ENCODE peak calls at places on chromosomes 13 and 19, in five cellular contexts. O is endothelial cell, C is lung, B is fibroblast of the aortic adventitia, R is cardiac muscle cell. P is an unnamed sample.
A peak's percentile ranks its signal among the peaks of the same experiment; 100 is the strongest.

GRCh38 chr19:1747285-1748114 is 5.8 kb upstream of the ONECUT3 start:
- DNase-seq in O (no peak), C (no peak), B (peak; percentile 89), R (peak; percentile 89), P (no peak)

GRCh38 chr19:51071006-51071405 is 6.1 kb upstream of the KLK13 start:
- DNase-seq in O (no peak), C (no peak), B (no peak), R (no peak), P (no peak)

GRCh38 chr13:74070065-74070464 is 64.1 kb downstream of the KLF12 start:
- DNase-seq in O (no peak), C (no peak), B (no peak), R (no peak), P (no peak)

GRCh38 chr19:18526316-18526715 is 4.4 kb upstream of the ELL start:
- DNase-seq in O (no peak), C (no peak), B (no peak), R (no peak), P (no peak)

GRCh38 chr19:51010066-51010795 is 8.8 kb upstream of the KLK8 start:
- DNase-seq in O (no peak), C (no peak), B (no peak), R (no peak), P (no peak)

GRCh38 chr13:47049276-47049989 is 152.6 kb upstream of the HTR2A start:
- DNase-seq in O (no peak), C (no peak), B (no peak), R (no peak), P (no peak)

GRCh38 chr19:49361438-49362047 is 673 bp downstream of the TEAD2 start:
- DNase-seq in O (peak; percentile 84), C (peak; percentile 74), B (peak; percentile 81), R (peak; percentile 91), P (peak; percentile 80)

GRCh38 chr19:58558066-58558622 is at the start of gene UBE2M:
- DNase-seq in O (no peak), C (peak; percentile 66), B (peak; percentile 33), R (no peak), P (peak; percentile 91)

GRCh38 chr13:113815151-113816058 is 48.5 kb downstream of the GAS6 start:
- DNase-seq in O (no peak), C (no peak), B (no peak), R (no peak), P (no peak)

GRCh38 chr13:70173236-70173959 is 65.1 kb upstream of the KLHL1 start:
- DNase-seq in O (no peak), C (no peak), B (no peak), R (no peak), P (no peak)

GRCh38 chr13:44449999-44450821 is 76.6 kb downstream of the SERP2 start:
- DNase-seq in O (no peak), C (no peak), B (no peak), R (no peak), P (no peak)

GRCh38 chr13:35822666-35823065 is 308.5 kb downstream of the DCLK1 start:
- DNase-seq in O (no peak), C (no peak), B (no peak), R (no peak), P (no peak)

GRCh38 chr13:93875527-93875926 is 604.0 kb downstream of the DCT start:
- DNase-seq in O (no peak), C (no peak), B (peak; percentile 68), R (peak; percentile 71), P (no peak)

GRCh38 chr13:114078501-114079451 is 53.6 kb downstream of the RASA3 start:
- DNase-seq in O (no peak), C (no peak), B (peak; percentile 89), R (peak; percentile 74), P (no peak)

GRCh38 chr13:88339271-88339741 is 668.1 kb downstream of the SLITRK5 start:
- DNase-seq in O (no peak), C (no peak), B (no peak), R (no peak), P (no peak)

GRCh38 chr13:91456837-91457236 is 58.4 kb downstream of the GPC5 start:
- DNase-seq in O (no peak), C (no peak), B (no peak), R (no peak), P (no peak)

GRCh38 chr13:21967871-21968270 is 297.0 kb downstream of the FGF9 start:
- DNase-seq in O (no peak), C (no peak), B (no peak), R (no peak), P (no peak)

GRCh38 chr19:55018633-55019032 is 19.4 kb downstream of the GP6 start:
- DNase-seq in O (no peak), C (no peak), B (no peak), R (no peak), P (no peak)

GRCh38 chr19:43464089-43464775 is 1.2 kb downstream of the LYPD3 start:
- DNase-seq in O (peak; percentile 65), C (peak; percentile 70), B (no peak), R (no peak), P (peak; percentile 75)

GRCh38 chr13:71320452-71320851 is 546.6 kb downstream of the DACH1 start:
- DNase-seq in O (peak; percentile 41), C (no peak), B (no peak), R (peak; percentile 53), P (peak; percentile 17)

GRCh38 chr13:111654531-111654930 is 334.1 kb downstream of the TEX29 start:
- DNase-seq in O (no peak), C (no peak), B (no peak), R (no peak), P (no peak)

GRCh38 chr19:17966497-17967257 is at the start of gene KCNN1:
- DNase-seq in O (peak; percentile 46), C (no peak), B (no peak), R (no peak), P (peak; percentile 73)

GRCh38 chr19:44689290-44690130 is 9.4 kb upstream of the CEACAM16 start:
- DNase-seq in O (peak; percentile 84), C (peak; percentile 75), B (peak; percentile 79), R (peak; percentile 84), P (peak; percentile 88)

GRCh38 chr19:49408816-49409440 is 14.3 kb downstream of the PTH2 start:
- DNase-seq in O (no peak), C (no peak), B (no peak), R (no peak), P (no peak)

GRCh38 chr19:55801416-55801815 is 30.4 kb downstream of the NLRP11 start:
- DNase-seq in O (no peak), C (no peak), B (no peak), R (no peak), P (no peak)

GRCh38 chr19:10936661-10937084 is 8.1 kb downstream of the TIMM29 start:
- DNase-seq in O (peak; percentile 64), C (no peak), B (peak; percentile 89), R (peak; percentile 87), P (peak; percentile 63)

GRCh38 chr13:21668665-21669599 is 1.9 kb upstream of the FGF9 start:
- DNase-seq in O (peak; percentile 23), C (no peak), B (peak; percentile 21), R (peak; percentile 38), P (peak; percentile 56)

GRCh38 chr19:28466107-28467045 is 746.6 kb downstream of the UQCRFS1 start:
- DNase-seq in O (peak; percentile 78), C (peak; percentile 58), B (peak; percentile 77), R (peak; percentile 67), P (peak; percentile 78)

GRCh38 chr13:48492123-48493075 is 40.5 kb downstream of the RCBTB2 start:
- DNase-seq in O (peak; percentile 55), C (peak; percentile 57), B (peak; percentile 77), R (peak; percentile 91), P (no peak)

GRCh38 chr19:46355234-46355990 is 8.5 kb downstream of the PPP5C start:
- DNase-seq in O (no peak), C (no peak), B (no peak), R (no peak), P (no peak)

GRCh38 chr19:20565321-20566018 is at the start of gene ZNF737:
- DNase-seq in O (peak; percentile 90), C (peak; percentile 96), B (peak; percentile 93), R (peak; percentile 97), P (peak; percentile 94)

GRCh38 chr19:38143847-38144246 is 80.2 kb downstream of the DPF1 start:
- DNase-seq in O (no peak), C (no peak), B (no peak), R (no peak), P (no peak)
- TF ChIP-seq CTCF in O (no peak), C (no peak), B (no peak), R (peak; percentile 3), P (no peak)

DNA sequence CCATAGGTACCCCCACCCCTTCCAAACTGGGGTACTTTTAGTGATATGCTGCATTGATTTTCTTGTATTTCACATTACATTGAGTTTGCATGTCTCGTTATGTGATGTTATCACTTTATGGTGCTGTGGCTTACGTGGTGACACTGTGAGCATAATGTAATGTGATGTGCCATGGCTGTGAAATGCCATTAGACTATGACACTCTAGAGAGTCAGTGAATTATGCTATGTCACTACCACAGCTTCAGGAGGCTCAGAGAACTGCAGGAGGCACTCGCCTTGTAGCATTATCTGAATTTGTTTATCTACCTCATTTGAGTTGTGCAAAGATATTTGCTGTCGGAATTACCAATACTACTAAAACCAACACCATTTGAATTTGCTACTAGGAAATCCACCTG is 590.1 kb upstream of the SLC10A2 start:
- DNase-seq in O (no peak), C (no peak), B (no peak), R (no peak), P (no peak)
- TF ChIP-seq CTCF in O (no peak), C (no peak), B (no peak), R (no peak), P (no peak)

DNA sequence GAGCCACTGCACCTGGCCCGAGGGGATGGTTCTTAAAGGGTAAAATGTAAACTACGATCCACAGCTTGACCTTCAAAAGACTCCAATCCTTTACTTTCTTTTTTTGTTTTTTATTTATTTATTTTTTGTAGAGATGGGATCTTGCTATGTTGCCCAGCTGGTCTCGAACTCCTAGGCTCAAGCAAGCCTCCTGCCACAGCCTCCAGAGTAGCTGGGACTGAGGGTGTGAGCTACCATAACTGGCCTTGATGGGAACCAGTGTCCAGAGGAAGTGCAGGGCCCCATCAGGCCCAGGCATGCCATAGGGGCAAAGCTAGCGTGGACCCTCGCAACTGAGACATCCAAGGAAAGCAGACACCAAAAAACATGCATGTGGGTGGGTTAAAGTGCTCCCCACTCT is 14.2 kb upstream of the TLE6 start:
- DNase-seq in O (no peak), C (no peak), B (no peak), R (no peak), P (no peak)
- TF ChIP-seq CTCF in O (no peak), C (no peak), B (no peak), R (no peak), P (no peak)

GRCh38 chr13:108082481-108082880 is 132.9 kb downstream of the LIG4 start:
- DNase-seq in O (no peak), C (no peak), B (no peak), R (no peak), P (no peak)

GRCh38 chr13:108087813-108088212 is 127.5 kb downstream of the LIG4 start:
- DNase-seq in O (no peak), C (no peak), B (no peak), R (no peak), P (no peak)

GRCh38 chr13:108084840-108085239 is 130.5 kb downstream of the LIG4 start:
- DNase-seq in O (no peak), C (no peak), B (no peak), R (no peak), P (no peak)

GRCh38 chr13:108083056-108083455 is 132.3 kb downstream of the LIG4 start:
- DNase-seq in O (no peak), C (no peak), B (no peak), R (no peak), P (no peak)

GRCh38 chr13:108086678-108087077 is 128.7 kb downstream of the LIG4 start:
- DNase-seq in O (peak; percentile 8), C (no peak), B (no peak), R (no peak), P (no peak)
- TF ChIP-seq CTCF in O (no peak), C (no peak), B (no peak), R (no peak), P (no peak)